ENCODE peak calls at places on chromosome 10, in four cellular contexts. One of them, this sample, is unnamed.

GRCh38 chr10:43689618-43689954 is 40.9 kb upstream of the ZNF32 start:
- DNase-seq in HepG2: no peak
- DNase-seq in H1: no peak
- DNase-seq in HCT116: no peak
- DNase-seq in this sample: peak

GRCh38 chr10:31074357-31075065 is 42.8 kb upstream of the ZNF438 start:
- DNase-seq in HepG2: no peak
- DNase-seq in H1: no peak
- DNase-seq in HCT116: no peak
- DNase-seq in this sample: no peak

GRCh38 chr10:48636901-48637300 is 32.0 kb upstream of the ARHGAP22 start:
- DNase-seq in HepG2: no peak
- DNase-seq in H1: no peak
- DNase-seq in HCT116: no peak
- DNase-seq in this sample: no peak

GRCh38 chr10:33064706-33065105 is 106.7 kb upstream of the ITGB1 start:
- DNase-seq in HepG2: no peak
- DNase-seq in H1: no peak
- DNase-seq in HCT116: no peak
- DNase-seq in this sample: no peak

GRCh38 chr10:121637437-121637836 is 39.2 kb upstream of the FGFR2 start:
- DNase-seq in HepG2: no peak
- DNase-seq in H1: no peak
- DNase-seq in HCT116: no peak
- DNase-seq in this sample: no peak

GRCh38 chr10:99850041-99850766 is 67.8 kb downstream of the ABCC2 start:
- DNase-seq in HepG2: no peak
- DNase-seq in H1: no peak
- DNase-seq in HCT116: no peak
- DNase-seq in this sample: no peak

GRCh38 chr10:76106611-76107010 is 675.2 kb downstream of the LRMDA start:
- DNase-seq in HepG2: no peak
- DNase-seq in H1: no peak
- DNase-seq in HCT116: no peak
- DNase-seq in this sample: no peak

GRCh38 chr10:51227897-51228713 is 153.8 kb downstream of the PRKG1 start:
- DNase-seq in HepG2: no peak
- DNase-seq in H1: no peak
- DNase-seq in HCT116: no peak
- DNase-seq in this sample: no peak

GRCh38 chr10:16832351-16833080 is 15.3 kb upstream of the RSU1 start:
- DNase-seq in HepG2: no peak
- DNase-seq in H1: no peak
- DNase-seq in HCT116: no peak
- DNase-seq in this sample: no peak

GRCh38 chr10:48404646-48405045 is 98.2 kb downstream of the MAPK8 start:
- DNase-seq in HepG2: no peak
- DNase-seq in H1: no peak
- DNase-seq in HCT116: no peak
- DNase-seq in this sample: no peak

GRCh38 chr10:69130251-69130650 is 6.3 kb downstream of the VPS26A start:
- DNase-seq in HepG2: no peak
- DNase-seq in H1: no peak
- DNase-seq in HCT116: no peak
- DNase-seq in this sample: no peak

GRCh38 chr10:92920866-92921265 is 72.5 kb downstream of the EXOC6 start:
- DNase-seq in HepG2: no peak
- DNase-seq in H1: no peak
- DNase-seq in HCT116: no peak
- DNase-seq in this sample: no peak

GRCh38 chr10:61821153-61821552 is 80.3 kb upstream of the ARID5B start:
- DNase-seq in HepG2: no peak
- DNase-seq in H1: no peak
- DNase-seq in HCT116: no peak
- DNase-seq in this sample: no peak

GRCh38 chr10:8331387-8331786 is 276.9 kb downstream of the GATA3 start:
- DNase-seq in HepG2: no peak
- DNase-seq in H1: no peak
- DNase-seq in HCT116: no peak
- DNase-seq in this sample: no peak

GRCh38 chr10:12635127-12635541 is 285.8 kb downstream of the CAMK1D start:
- DNase-seq in HepG2: no peak
- DNase-seq in H1: no peak
- DNase-seq in HCT116: no peak
- DNase-seq in this sample: no peak

GRCh38 chr10:131519723-131520122 is 208.2 kb upstream of the TCERG1L start:
- DNase-seq in HepG2: no peak
- DNase-seq in H1: no peak
- DNase-seq in HCT116: no peak
- DNase-seq in this sample: no peak

GRCh38 chr10:131516285-131516684 is 204.8 kb upstream of the TCERG1L start:
- DNase-seq in HepG2: no peak
- DNase-seq in H1: no peak
- DNase-seq in HCT116: no peak
- DNase-seq in this sample: no peak

GRCh38 chr10:131520206-131520605 is 208.7 kb upstream of the TCERG1L start:
- DNase-seq in HepG2: no peak
- DNase-seq in H1: no peak
- DNase-seq in HCT116: no peak
- DNase-seq in this sample: no peak

GRCh38 chr10:131514454-131514853 is 202.9 kb upstream of the TCERG1L start:
- DNase-seq in HepG2: no peak
- DNase-seq in H1: no peak
- DNase-seq in HCT116: no peak
- DNase-seq in this sample: no peak

GRCh38 chr10:131517781-131518180 is 206.3 kb upstream of the TCERG1L start:
- DNase-seq in HepG2: no peak
- DNase-seq in H1: no peak
- DNase-seq in HCT116: no peak
- DNase-seq in this sample: no peak
- TF ChIP-seq ZNF274 in HepG2: no peak
- TF ChIP-seq ZNF274 in H1: no peak
- TF ChIP-seq ZNF274 in HCT116: no peak
- TF ChIP-seq ZNF274 in this sample: no peak

DNA sequence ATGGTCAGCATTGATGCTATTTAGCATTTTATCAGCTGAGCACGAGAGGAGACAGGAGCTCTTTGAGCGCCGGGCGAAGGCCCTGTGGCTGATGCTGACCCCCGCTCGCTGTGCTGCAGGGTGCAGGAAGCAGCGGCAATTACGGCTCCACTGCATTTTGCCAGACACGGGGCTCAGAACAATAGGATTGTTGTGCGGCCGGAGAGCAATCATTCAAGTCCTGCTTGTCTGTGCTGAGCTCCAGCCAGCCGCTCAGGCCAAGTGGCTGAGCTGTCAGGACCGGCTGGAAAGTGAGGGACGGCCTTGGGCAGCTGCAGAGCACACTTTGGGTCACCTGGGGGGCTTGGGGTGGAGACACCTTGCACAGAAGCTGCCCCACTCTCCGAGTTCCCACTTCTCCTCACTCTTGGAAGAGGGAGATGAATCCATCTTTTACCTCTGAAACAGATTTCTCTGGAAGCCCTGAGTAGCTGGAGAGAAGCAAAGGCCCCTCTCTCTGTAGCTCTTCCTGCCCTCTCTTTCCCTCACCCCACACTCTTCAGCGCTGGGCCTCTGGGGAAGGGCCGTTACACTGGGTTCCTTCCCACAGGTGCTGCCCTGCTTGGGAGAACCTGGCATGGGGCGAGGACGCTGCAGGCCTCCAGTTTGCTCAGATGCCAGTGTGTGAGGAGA is 17.3 kb upstream of the ADARB2 start:
- DNase-seq in HepG2: no peak
- DNase-seq in H1: no peak
- DNase-seq in HCT116: no peak
- DNase-seq in this sample: no peak
- TF ChIP-seq FOSL1 in HepG2: no peak
- TF ChIP-seq FOSL1 in H1: no peak
- TF ChIP-seq FOSL1 in HCT116: no peak
- TF ChIP-seq FOSL1 in this sample: no peak

GRCh38 chr10:1418031-1418550 is 319.2 kb downstream of the ADARB2 start:
- DNase-seq in HepG2: no peak
- DNase-seq in H1: no peak
- DNase-seq in HCT116: no peak
- DNase-seq in this sample: no peak

GRCh38 chr10:1414893-1415292 is 322.4 kb downstream of the ADARB2 start:
- DNase-seq in HepG2: no peak
- DNase-seq in H1: no peak
- DNase-seq in HCT116: no peak
- DNase-seq in this sample: no peak

GRCh38 chr10:1416456-1417037 is 320.8 kb downstream of the ADARB2 start:
- DNase-seq in HepG2: no peak
- DNase-seq in H1: no peak
- DNase-seq in HCT116: no peak
- DNase-seq in this sample: no peak

GRCh38 chr10:1419796-1420429 is 317.4 kb downstream of the ADARB2 start:
- DNase-seq in HepG2: no peak
- DNase-seq in H1: no peak
- DNase-seq in HCT116: no peak
- DNase-seq in this sample: no peak

DNA sequence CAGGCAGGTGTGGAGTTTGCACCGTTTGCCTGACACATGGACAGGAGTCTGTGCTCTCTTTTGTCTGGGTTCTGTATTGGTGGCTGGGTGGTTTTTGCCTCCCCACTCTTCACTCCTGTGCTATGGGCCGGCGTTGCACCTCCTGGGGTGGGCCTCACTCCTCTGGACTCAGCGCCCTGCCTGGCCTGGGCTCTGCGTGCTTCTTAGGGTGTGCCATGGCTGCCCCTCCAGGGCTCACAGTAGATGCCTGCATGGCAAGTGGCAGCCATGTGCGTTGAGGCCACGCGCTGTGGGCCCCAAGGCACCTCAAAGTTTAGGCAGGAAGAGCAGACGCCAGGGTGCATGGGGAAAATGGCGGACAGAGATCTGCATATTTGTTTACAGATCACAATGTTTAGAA is 319.8 kb downstream of the ADARB2 start:
- DNase-seq in HepG2: no peak
- DNase-seq in H1: no peak
- DNase-seq in HCT116: no peak
- DNase-seq in this sample: no peak
- TF ChIP-seq ZNF274 in HepG2: no peak
- TF ChIP-seq ZNF274 in H1: no peak
- TF ChIP-seq ZNF274 in HCT116: no peak
- TF ChIP-seq ZNF274 in this sample: no peak

DNA sequence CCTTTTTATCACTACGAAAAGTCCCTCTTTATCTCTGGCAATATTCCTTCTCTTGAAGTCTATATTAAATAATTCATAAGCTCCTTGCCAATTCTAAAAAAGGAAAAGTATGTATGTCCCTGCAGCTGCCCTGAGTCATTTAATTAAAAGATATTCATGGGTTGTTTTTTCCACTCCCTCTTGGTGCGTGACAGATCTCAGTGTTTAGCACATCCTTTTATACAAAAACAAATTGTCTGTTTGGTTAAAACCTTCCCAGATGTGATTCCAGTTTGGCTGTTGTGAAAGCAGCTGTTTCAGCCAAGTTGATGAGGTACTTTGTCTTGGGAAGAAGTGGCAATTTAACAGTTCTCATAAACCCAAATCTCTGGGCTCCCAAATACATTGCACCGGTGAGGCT is 33.8 kb upstream of the PRLHR start:
- DNase-seq in HepG2: no peak
- DNase-seq in H1: no peak
- DNase-seq in HCT116: no peak
- DNase-seq in this sample: no peak
- TF ChIP-seq FOSL1 in HepG2: no peak
- TF ChIP-seq FOSL1 in H1: no peak
- TF ChIP-seq FOSL1 in HCT116: no peak
- TF ChIP-seq FOSL1 in this sample: no peak

DNA sequence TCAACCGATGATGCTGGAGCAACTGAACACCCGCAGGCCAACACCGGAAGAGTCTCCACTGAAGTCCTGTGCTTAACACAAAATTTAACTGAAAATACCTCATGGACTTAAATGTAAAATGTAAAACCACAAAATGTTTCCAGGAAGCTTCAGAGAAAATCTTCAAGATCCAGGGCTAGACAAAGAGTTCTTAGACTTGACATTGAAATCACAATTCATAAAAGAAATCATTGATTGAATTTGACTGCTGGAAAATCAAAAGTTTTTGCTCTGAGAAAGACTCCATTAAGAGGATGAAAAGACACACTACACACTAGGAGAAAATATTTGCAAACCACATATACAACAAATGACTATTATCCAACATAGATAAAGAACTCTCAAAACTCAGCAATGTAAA is 234.7 kb upstream of the PPP2R2D start:
- DNase-seq in HepG2: no peak
- DNase-seq in H1: no peak
- DNase-seq in HCT116: no peak
- DNase-seq in this sample: no peak
- TF ChIP-seq ZNF274 in HepG2: no peak
- TF ChIP-seq ZNF274 in H1: no peak
- TF ChIP-seq ZNF274 in HCT116: no peak
- TF ChIP-seq ZNF274 in this sample: no peak

GRCh38 chr10:86651631-86652331 is 2.6 kb upstream of the OPN4 start:
- DNase-seq in HepG2: no peak
- DNase-seq in H1: no peak
- DNase-seq in HCT116: no peak
- DNase-seq in this sample: no peak

GRCh38 chr10:86649471-86650150 is 4.7 kb upstream of the OPN4 start:
- DNase-seq in HepG2: no peak
- DNase-seq in H1: peak
- DNase-seq in HCT116: no peak
- DNase-seq in this sample: no peak

GRCh38 chr10:86651021-86651471 is 3.3 kb upstream of the OPN4 start:
- DNase-seq in HepG2: no peak
- DNase-seq in H1: peak
- DNase-seq in HCT116: no peak
- DNase-seq in this sample: no peak

GRCh38 chr10:86648706-86649426 is 5.5 kb upstream of the OPN4 start:
- DNase-seq in HepG2: no peak
- DNase-seq in H1: no peak
- DNase-seq in HCT116: no peak
- DNase-seq in this sample: no peak

DNA sequence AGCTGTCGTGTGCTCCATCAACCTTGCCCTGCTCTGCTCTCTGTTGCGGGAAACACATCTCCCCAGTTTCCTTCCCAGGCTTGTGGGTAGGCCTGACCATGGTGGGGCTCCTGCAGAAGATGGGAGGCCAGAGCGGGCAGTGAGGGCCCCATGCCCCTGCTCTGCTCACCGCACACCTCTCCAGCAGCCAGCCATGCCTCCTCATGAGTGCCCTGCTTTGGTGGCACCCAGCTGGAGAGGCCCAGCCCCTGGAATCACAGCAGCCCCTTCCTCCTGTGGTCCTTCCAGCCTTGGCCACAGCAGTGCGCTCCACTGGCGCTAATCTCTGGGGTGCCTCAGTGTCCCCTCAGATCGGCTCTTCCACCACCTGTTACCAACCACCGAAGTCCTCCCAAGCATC is 4.2 kb upstream of the OPN4 start:
- DNase-seq in HepG2: no peak
- DNase-seq in H1: peak
- DNase-seq in HCT116: no peak
- DNase-seq in this sample: no peak
- TF ChIP-seq FOSL1 in HepG2: no peak
- TF ChIP-seq FOSL1 in H1: no peak
- TF ChIP-seq FOSL1 in HCT116: no peak
- TF ChIP-seq FOSL1 in this sample: no peak

GRCh38 chr10:47165168-47165710 is 134.8 kb upstream of the GDF10 start:
- DNase-seq in HepG2: no peak
- DNase-seq in H1: no peak
- DNase-seq in HCT116: no peak
- DNase-seq in this sample: no peak
- TF ChIP-seq ZNF274 in HepG2: no peak
- TF ChIP-seq ZNF274 in H1: no peak
- TF ChIP-seq ZNF274 in HCT116: no peak
- TF ChIP-seq ZNF274 in this sample: no peak